ENCODE peak calls at places on chromosome 17, in five cellular contexts. B is choroid plexus epithelial cell; V is GM18507; I is ovary; J is activated gamma-delta T cell treated with anti-CD3 and anti-CD28 coated beads, Interleukin-2, amount 50 U/mL, for 16 hours. Z is an unnamed sample.

GRCh38 chr17:31068291-31068690 is 26.5 kb upstream of the NF1 start:
- DNase-seq in J (peak), I (no peak), V (peak), B (peak), Z (no peak)

GRCh38 chr17:77470800-77471733 is 330.3 kb downstream of the SEC14L1 start:
- DNase-seq in J (no peak), B (peak), V (no peak), I (peak), Z (no peak)

GRCh38 chr17:68707032-68707431 is 105.9 kb upstream of the FAM20A start:
- DNase-seq in I (no peak), B (peak), V (no peak), J (no peak), Z (no peak)

GRCh38 chr17:63240106-63240505 is 206.0 kb downstream of the CYB561 start:
- DNase-seq in J (no peak), B (no peak), I (no peak), V (no peak), Z (no peak)

GRCh38 chr17:48632579-48633265 is 6.6 kb upstream of the HOXB9 start:
- DNase-seq in I (no peak), V (no peak), J (no peak), B (no peak), Z (no peak)

GRCh38 chr17:81013642-81014041 is 21.3 kb upstream of the BAIAP2 start:
- DNase-seq in I (no peak), V (no peak), B (no peak), J (no peak), Z (no peak)

GRCh38 chr17:80034977-80035686 is 540 bp downstream of the TBC1D16 start:
- DNase-seq in J (no peak), I (peak), V (no peak), B (peak), Z (no peak)

GRCh38 chr17:77698903-77699615 is 259.4 kb upstream of the TNRC6C start:
- DNase-seq in V (no peak), B (no peak), I (no peak), J (no peak), Z (no peak)

GRCh38 chr17:77839324-77840155 is 119.0 kb upstream of the TNRC6C start:
- DNase-seq in J (no peak), B (no peak), V (no peak), I (no peak), Z (no peak)

GRCh38 chr17:55198690-55199370 is 65.9 kb upstream of the HLF start:
- DNase-seq in J (no peak), I (no peak), V (no peak), B (no peak), Z (no peak)

GRCh38 chr17:57999496-58000017 is 7.5 kb downstream of the SRSF1 start:
- DNase-seq in I (no peak), B (peak), J (no peak), V (no peak), Z (no peak)

GRCh38 chr17:17387017-17387416 is 83.8 kb downstream of the NT5M start:
- DNase-seq in I (no peak), J (no peak), V (no peak), B (no peak), Z (no peak)

GRCh38 chr17:77320046-77320445 is 179.3 kb downstream of the SEC14L1 start:
- DNase-seq in V (no peak), J (no peak), I (peak), B (peak), Z (no peak)

GRCh38 chr17:40451420-40451819 is 8.2 kb downstream of the IGFBP4 start:
- DNase-seq in I (peak), B (peak), V (no peak), J (no peak), Z (no peak)

GRCh38 chr17:80923211-80924110 is 68.2 kb upstream of the CHMP6 start:
- DNase-seq in V (no peak), I (no peak), B (no peak), J (no peak), Z (no peak)

GRCh38 chr17:41868568-41868967 is 3.3 kb upstream of the KLHL11 start:
- DNase-seq in V (no peak), I (no peak), J (no peak), B (no peak), Z (no peak)

GRCh38 chr17:7281074-7281952 is at the start of gene SLC2A4:
- DNase-seq in J (peak), V (peak), B (peak), I (peak), Z (no peak)

GRCh38 chr17:75762513-75763268 is 2.3 kb downstream of the GALK1 start:
- DNase-seq in J (no peak), B (no peak), V (no peak), I (no peak), Z (no peak)

GRCh38 chr17:157901-158300 is 20.5 kb downstream of the SCGB1C2 start:
- DNase-seq in B (no peak), V (no peak), I (no peak), J (no peak), Z (no peak)

GRCh38 chr17:79201536-79202227 is 127.1 kb downstream of the ENGASE start:
- DNase-seq in J (no peak), I (no peak), V (no peak), B (peak), Z (no peak)

GRCh38 chr17:76530489-76530814 is 7.1 kb downstream of the CYGB start:
- DNase-seq in V (no peak), B (no peak), I (no peak), J (no peak), Z (no peak)

GRCh38 chr17:40019140-40019991 is 4.1 kb downstream of the CSF3 start:
- DNase-seq in I (no peak), B (peak), V (no peak), J (no peak), Z (no peak)

GRCh38 chr17:78409191-78409621 is 30.8 kb downstream of the PGS1 start:
- DNase-seq in V (no peak), I (no peak), B (no peak), J (no peak), Z (no peak)

Z was measured in vagina.